ENCODE peak calls at places on chromosomes 4 and X, in seven cellular contexts. U is prostate gland; H is dorsolateral prefrontal cortex; R is cerebellar nuclear complex; L is kidney tubule cell; I is renal cortical epithelial cell; A is stimulated activated naive CD4-positive, alpha-beta T cell treated with Interleukin-2 at 50 U/mL for 16 hours. E is an unnamed sample.

GRCh38 chrX:47218920-47219815 is 687 bp downstream of the CDK16 start:
- DNase-seq in U (no peak), H (peak), R (no peak), L (peak), I (no peak), A (peak), E (peak)

GRCh38 chrX:70132244-70132643 is 1.0 kb upstream of the IGBP1 start:
- DNase-seq in U (no peak), H (no peak), R (no peak), L (no peak), I (peak), A (no peak), E (no peak)

GRCh38 chr4:87540176-87541058 is 11.2 kb upstream of the SPARCL1 start:
- DNase-seq in U (no peak), H (no peak), R (no peak), L (no peak), I (no peak), A (no peak), E (no peak)

GRCh38 chrX:140944710-140945109 is 57.7 kb upstream of the SPANXB1 start:
- DNase-seq in U (no peak), H (no peak), R (no peak), L (no peak), I (no peak), A (no peak), E (no peak)

GRCh38 chr4:139709660-139710059 is 44.0 kb downstream of the MGST2 start:
- DNase-seq in U (no peak), H (no peak), R (no peak), L (no peak), I (no peak), A (no peak), E (no peak)

GRCh38 chrX:57573754-57574153 is 18.1 kb upstream of the ZXDB start:
- DNase-seq in U (no peak), H (no peak), R (no peak), L (peak), I (peak), A (no peak), E (no peak)

GRCh38 chrX:25524150-25524549 is 508.4 kb upstream of the ARX start:
- DNase-seq in U (no peak), H (no peak), R (no peak), L (peak), I (peak), A (no peak), E (no peak)

GRCh38 chr4:185209031-185209851 is at the start of gene SNX25:
- DNase-seq in U (peak), H (peak), R (peak), L (peak), I (peak), A (peak), E (peak)

GRCh38 chrX:140034916-140035315 is 69.6 kb upstream of the CXorf66 start:
- DNase-seq in U (no peak), H (no peak), R (no peak), L (no peak), I (no peak), A (no peak), E (no peak)

GRCh38 chrX:42714981-42715688 is 62.8 kb downstream of the PPP1R2C start:
- DNase-seq in U (peak), H (peak), R (no peak), L (peak), I (peak), A (peak), E (peak)

GRCh38 chr4:165541773-165542459 is 163.1 kb downstream of the CPE start:
- DNase-seq in U (no peak), H (no peak), R (no peak), L (no peak), I (no peak), A (no peak), E (no peak)

GRCh38 chr4:189090174-189090814 is 850.4 kb upstream of the FRG1 start:
- DNase-seq in U (no peak), H (no peak), R (no peak), L (peak), I (peak), A (no peak), E (no peak)